ENCODE peak calls at places on chromosomes 6 and 20, in five cellular contexts. P is CMK, W is substantia nigra, E is NCI-H460, X is Panc1. S is an unnamed sample.

GRCh38 chr20:9407805-9408421 is 106.5 kb upstream of the LAMP5 start:
- DNase-seq in X (peak; percentile 71), E (peak; percentile 67), P (peak; percentile 64), W (peak; percentile 9), S (peak; percentile 54)

GRCh38 chr20:36079486-36079885 is 75.1 kb upstream of the EPB41L1 start:
- DNase-seq in P (no peak), E (no peak), X (no peak), W (no peak), S (no peak)

GRCh38 chr6:16676978-16677377 is 84.3 kb downstream of the ATXN1 start:
- DNase-seq in E (peak; percentile 85), W (no peak), X (peak; percentile 88), P (no peak), S (no peak)

GRCh38 chr6:46025573-46025972 is 9.9 kb upstream of the CLIC5 start:
- DNase-seq in P (no peak), W (no peak), X (no peak), E (no peak), S (no peak)

GRCh38 chr6:32327103-32327502 is 44.6 kb downstream of the TSBP1 start:
- DNase-seq in E (no peak), P (no peak), W (no peak), X (no peak), S (no peak)

GRCh38 chr6:135537782-135538301 is 40.3 kb upstream of the AHI1 start:
- DNase-seq in E (peak; percentile 46), P (no peak), W (no peak), X (no peak), S (no peak)

GRCh38 chr20:2001119-2001518 is 7.3 kb upstream of the PDYN start:
- DNase-seq in P (no peak), E (no peak), W (no peak), X (no peak), S (no peak)

GRCh38 chr20:64058536-64058935 is 4.5 kb upstream of the TCEA2 start:
- DNase-seq in W (no peak), X (no peak), P (no peak), E (no peak), S (no peak)

GRCh38 chr20:24095753-24096152 is 107.2 kb upstream of the GGTLC1 start:
- DNase-seq in E (no peak), X (no peak), P (no peak), W (no peak), S (no peak)

GRCh38 chr6:52976591-52977035 is 18.5 kb downstream of the GSTA4 start:
- DNase-seq in X (no peak), E (no peak), P (no peak), W (no peak), S (no peak)

GRCh38 chr6:142695016-142695415 is 250.0 kb downstream of the HIVEP2 start:
- DNase-seq in P (no peak), X (no peak), E (no peak), W (no peak), S (no peak)

GRCh38 chr6:116405663-116406329 is 35.0 kb downstream of the DSE start:
- DNase-seq in X (no peak), E (no peak), W (no peak), P (no peak), S (no peak)

GRCh38 chr6:168698923-168699322 is 257.9 kb downstream of the SMOC2 start:
- DNase-seq in E (no peak), P (no peak), W (no peak), X (no peak), S (no peak)

GRCh38 chr6:155832596-155832995 is 377.0 kb upstream of the NOX3 start:
- DNase-seq in P (no peak), W (no peak), X (peak; percentile 24), E (no peak), S (no peak)

GRCh38 chr20:39898467-39898852 is 790.6 kb downstream of the MAFB start:
- DNase-seq in E (no peak), P (no peak), X (no peak), W (no peak), S (no peak)

GRCh38 chr6:69935079-69935478 is 68.7 kb downstream of the COL19A1 start:
- DNase-seq in X (no peak), W (no peak), E (no peak), P (no peak), S (no peak)

GRCh38 chr20:20334489-20334888 is 33.4 kb upstream of the INSM1 start:
- DNase-seq in X (no peak), E (no peak), P (no peak), W (no peak), S (no peak)

GRCh38 chr6:91490672-91491071 is 903.8 kb upstream of the MAP3K7 start:
- DNase-seq in E (no peak), W (no peak), X (no peak), P (no peak), S (no peak)

GRCh38 chr6:43401730-43402129 is 25.6 kb upstream of the ABCC10 start:
- DNase-seq in X (no peak), W (no peak), P (no peak), E (no peak), S (no peak)

GRCh38 chr20:54346269-54346668 is 129.1 kb upstream of the DOK5 start:
- DNase-seq in E (no peak), P (no peak), W (no peak), X (no peak), S (no peak)

GRCh38 chr6:7479801-7480266 is 61.6 kb upstream of the DSP start:
- DNase-seq in P (no peak), W (no peak), X (no peak), E (peak; percentile 33), S (no peak)

GRCh38 chr6:56324396-56324795 is 77.0 kb upstream of the COL21A1 start:
- DNase-seq in E (no peak), X (no peak), W (no peak), P (no peak), S (no peak)

GRCh38 chr20:25233016-25233772 is 14.7 kb upstream of the PYGB start:
- DNase-seq in X (peak; percentile 75), W (no peak), P (no peak), E (peak; percentile 97), S (no peak)

GRCh38 chr20:63952210-63952535 is 4.0 kb downstream of the UCKL1 start:
- DNase-seq in X (no peak), W (no peak), E (no peak), P (no peak), S (no peak)

GRCh38 chr6:162964703-162965140 is 236.9 kb downstream of the PACRG start:
- DNase-seq in X (no peak), W (no peak), E (no peak), P (no peak), S (no peak)

GRCh38 chr6:52407467-52407866 is 12.7 kb upstream of the EFHC1 start:
- DNase-seq in W (no peak), E (peak; percentile 37), P (no peak), X (no peak), S (no peak)

GRCh38 chr20:52201395-52201794 is 9.8 kb upstream of the ZFP64 start:
- DNase-seq in X (no peak), P (no peak), E (no peak), W (no peak), S (no peak)

GRCh38 chr6:137389150-137389664 is 105.0 kb downstream of the OLIG3 start:
- DNase-seq in E (peak; percentile 21), X (no peak), P (no peak), W (no peak), S (peak; percentile 81)

GRCh38 chr6:104860221-104860620 is 502 bp upstream of the HACE1 start:
- DNase-seq in X (no peak), W (no peak), P (no peak), E (no peak), S (no peak)

GRCh38 chr6:138371720-138372119 is 6.0 kb upstream of the SMIM28 start:
- DNase-seq in E (no peak), W (no peak), P (no peak), X (no peak), S (no peak)

GRCh38 chr6:168169624-168170023 is 90.6 kb upstream of the FRMD1 start:
- DNase-seq in W (no peak), X (no peak), E (no peak), P (no peak), S (no peak)

GRCh38 chr6:85775883-85776282 is 133.2 kb upstream of the SYNCRIP start:
- DNase-seq in E (no peak), W (no peak), X (no peak), P (no peak), S (no peak)

GRCh38 chr6:1578293-1578745 is 31.4 kb upstream of the FOXC1 start:
- DNase-seq in E (no peak), W (no peak), P (no peak), X (no peak), S (no peak)

GRCh38 chr6:133953634-133954415 is 801 bp downstream of the TBPL1 start:
- DNase-seq in E (no peak), W (no peak), X (no peak), P (no peak), S (no peak)

S was measured in CD14-positive monocyte.